ENCODE peak calls at places on chromosomes 13 and 19, in four cellular contexts. N is Calu3, K is lung microvascular endothelial cell, U is cardiac muscle cell. M is an unnamed sample.

GRCh38 chr19:17468302-17469091 is 1.8 kb upstream of the SLC27A1 start:
- DNase-seq in N (no peak), K (no peak), U (no peak), M (peak)

GRCh38 chr13:97185291-97185690 is 36.8 kb upstream of the MBNL2 start:
- DNase-seq in N (no peak), K (no peak), U (no peak), M (no peak)

GRCh38 chr19:40033989-40034560 is 22.0 kb downstream of the ZNF780B start:
- DNase-seq in N (no peak), K (no peak), U (no peak), M (no peak)

GRCh38 chr19:30358821-30359580 is 13.2 kb upstream of the ZNF536 start:
- DNase-seq in N (no peak), K (no peak), U (no peak), M (no peak)

GRCh38 chr13:28540612-28541011 is 45.7 kb upstream of the FLT1 start:
- DNase-seq in N (no peak), K (no peak), U (no peak), M (no peak)

GRCh38 chr19:21117041-21117907 is 24.6 kb upstream of the ZNF431 start:
- DNase-seq in N (no peak), K (no peak), U (no peak), M (no peak)

GRCh38 chr13:98143157-98143553 is 261 bp downstream of the FARP1 start:
- DNase-seq in N (no peak), K (no peak), U (peak), M (no peak)

GRCh38 chr13:30002577-30002976 is 152.2 kb upstream of the UBL3 start:
- DNase-seq in N (no peak), K (peak), U (no peak), M (no peak)

GRCh38 chr13:76975863-76976262 is 16.0 kb upstream of the CLN5 start:
- DNase-seq in N (no peak), K (no peak), U (no peak), M (no peak)

GRCh38 chr13:42363941-42364612 is 92.1 kb downstream of the AKAP11 start:
- DNase-seq in N (no peak), K (peak), U (no peak), M (no peak)

GRCh38 chr19:41510484-41510883 is 65.5 kb upstream of the CEACAM21 start:
- DNase-seq in N (no peak), K (no peak), U (no peak), M (no peak)

GRCh38 chr13:64099994-64100393 is 2684.3 kb upstream of the PCDH20 start:
- DNase-seq in N (no peak), K (no peak), U (peak), M (no peak)

GRCh38 chr13:114115191-114115671 is 17.2 kb downstream of the RASA3 start:
- DNase-seq in N (peak), K (peak), U (no peak), M (peak)

GRCh38 chr13:91721413-91721812 is 323.0 kb downstream of the GPC5 start:
- DNase-seq in N (no peak), K (no peak), U (peak), M (no peak)

GRCh38 chr13:85828094-85828684 is 29.0 kb upstream of the SLITRK6 start:
- DNase-seq in N (no peak), K (peak), U (peak), M (no peak)